ENCODE peak calls at places on chromosomes 1 and 21, in four cellular contexts. Q, X, A and S are unnamed samples.

GRCh38 chr1:26861889-26862371 is 1.0 kb upstream of the SFN start:
- DNase-seq in Q (no peak), X (no peak), A (no peak), S (no peak)

GRCh38 chr1:92791487-92792058 is 6.7 kb upstream of the EVI5 start:
- DNase-seq in Q (no peak), X (no peak), A (no peak), S (no peak)

GRCh38 chr1:168330285-168330684 is 49.6 kb downstream of the TBX19 start:
- DNase-seq in Q (no peak), X (no peak), A (no peak), S (no peak)

GRCh38 chr21:15355066-15355465 is 290.3 kb upstream of the NRIP1 start:
- DNase-seq in Q (no peak), X (no peak), A (no peak), S (no peak)

GRCh38 chr1:181033799-181034391 is at the start of gene MR1:
- DNase-seq in Q (no peak), X (no peak), A (no peak), S (no peak)

GRCh38 chr21:37636152-37636860 is 269.7 kb downstream of the DYRK1A start:
- DNase-seq in Q (no peak), X (no peak), A (no peak), S (no peak)

GRCh38 chr1:28887418-28887834 is 26.9 kb upstream of the EPB41 start:
- DNase-seq in Q (peak), X (peak), A (peak), S (no peak)

GRCh38 chr1:154586231-154586630 is 18.7 kb downstream of the CHRNB2 start:
- DNase-seq in Q (no peak), X (no peak), A (no peak), S (no peak)

GRCh38 chr1:53593758-53594380 is 134.7 kb downstream of the DMRTB1 start:
- DNase-seq in Q (no peak), X (peak), A (no peak), S (no peak)

GRCh38 chr1:117734403-117734802 is 128.6 kb downstream of the TENT5C start:
- DNase-seq in Q (no peak), X (no peak), A (no peak), S (no peak)

GRCh38 chr1:243882276-243882675 is 32.2 kb upstream of the AKT3 start:
- DNase-seq in Q (no peak), X (no peak), A (no peak), S (no peak)

GRCh38 chr1:154433161-154433681 is 28.1 kb downstream of the IL6R start:
- DNase-seq in Q (peak), X (no peak), A (no peak), S (no peak)

GRCh38 chr21:44752701-44753235 is 41.4 kb upstream of the TSPEAR start:
- DNase-seq in Q (no peak), X (no peak), A (no peak), S (no peak)

GRCh38 chr1:88371396-88371795 is 312.7 kb upstream of the PKN2 start:
- DNase-seq in Q (no peak), X (no peak), A (no peak), S (no peak)

GRCh38 chr21:46111857-46112730 is 14.2 kb downstream of the COL6A2 start:
- DNase-seq in Q (no peak), X (peak), A (no peak), S (no peak)

GRCh38 chr21:44043613-44044012 is 31.5 kb downstream of the TRAPPC10 start:
- DNase-seq in Q (no peak), X (no peak), A (no peak), S (no peak)

GRCh38 chr1:56289260-56289659 is 290.1 kb downstream of the PLPP3 start:
- DNase-seq in Q (no peak), X (no peak), A (no peak), S (no peak)

GRCh38 chr1:42742617-42743301 is 2.7 kb upstream of the CLDN19 start:
- DNase-seq in Q (no peak), X (no peak), A (no peak), S (no peak)

GRCh38 chr1:185789846-185790735 is 55.9 kb downstream of the HMCN1 start:
- DNase-seq in Q (no peak), X (no peak), A (no peak), S (no peak)

GRCh38 chr1:84611796-84612195 is 37.6 kb upstream of the CTBS start:
- DNase-seq in Q (no peak), X (no peak), A (no peak), S (no peak)

GRCh38 chr1:53294557-53294956 is 33.3 kb downstream of the LRP8 start:
- DNase-seq in Q (peak), X (no peak), A (no peak), S (no peak)

GRCh38 chr1:3038571-3039181 is 17.4 kb downstream of the ACTRT2 start:
- DNase-seq in Q (no peak), X (no peak), A (no peak), S (no peak)

GRCh38 chr1:204314209-204314892 is 45.4 kb downstream of the PLEKHA6 start:
- DNase-seq in Q (no peak), X (no peak), A (no peak), S (no peak)